ENCODE peak calls at places on chromosomes 7 and 10, in nine cellular contexts. One of them, this sample, is unnamed.
A peak's percentile ranks its signal among the peaks of the same experiment; 100 is the strongest.

GRCh38 chr7:132518102-132518838 is 58.0 kb downstream of the PLXNA4 start:
- DNase-seq in AG09309: no peak
- DNase-seq in IMR-90: no peak
- DNase-seq in CD8-positive, alpha-beta T cell: no peak
- DNase-seq in SK-N-SH: peak; percentile 52
- DNase-seq in transverse colon: no peak
- DNase-seq in fibroblast of the aortic adventitia: peak; percentile 8
- DNase-seq in fibroblast of mammary gland: peak; percentile 25
- DNase-seq in BJ: no peak
- DNase-seq in this sample: peak; percentile 22

GRCh38 chr7:143417734-143418378 is 9.2 kb upstream of the EPHA1 start:
- DNase-seq in AG09309: no peak
- DNase-seq in IMR-90: peak; percentile 26
- DNase-seq in CD8-positive, alpha-beta T cell: no peak
- DNase-seq in SK-N-SH: no peak
- DNase-seq in transverse colon: no peak
- DNase-seq in fibroblast of the aortic adventitia: no peak
- DNase-seq in fibroblast of mammary gland: peak; percentile 56
- DNase-seq in BJ: no peak
- DNase-seq in this sample: peak; percentile 77

GRCh38 chr10:47309403-47310089 is 9.5 kb downstream of the GDF10 start:
- DNase-seq in AG09309: no peak
- DNase-seq in IMR-90: no peak
- DNase-seq in CD8-positive, alpha-beta T cell: no peak
- DNase-seq in SK-N-SH: peak; percentile 58
- DNase-seq in transverse colon: no peak
- DNase-seq in fibroblast of the aortic adventitia: no peak
- DNase-seq in fibroblast of mammary gland: no peak
- DNase-seq in BJ: no peak
- DNase-seq in this sample: no peak

GRCh38 chr7:98922392-98923107 is 44.2 kb downstream of the TRRAP start:
- DNase-seq in AG09309: no peak
- DNase-seq in IMR-90: peak; percentile 76
- DNase-seq in CD8-positive, alpha-beta T cell: no peak
- DNase-seq in SK-N-SH: no peak
- DNase-seq in transverse colon: no peak
- DNase-seq in fibroblast of the aortic adventitia: peak; percentile 80
- DNase-seq in fibroblast of mammary gland: peak; percentile 78
- DNase-seq in BJ: no peak
- DNase-seq in this sample: peak; percentile 81

GRCh38 chr7:7131273-7131672 is 51.1 kb upstream of the C1GALT1 start:
- DNase-seq in AG09309: no peak
- DNase-seq in IMR-90: no peak
- DNase-seq in CD8-positive, alpha-beta T cell: no peak
- DNase-seq in SK-N-SH: no peak
- DNase-seq in transverse colon: no peak
- DNase-seq in fibroblast of the aortic adventitia: no peak
- DNase-seq in fibroblast of mammary gland: no peak
- DNase-seq in BJ: no peak
- DNase-seq in this sample: no peak

GRCh38 chr10:102550636-102551210 is 47.0 kb downstream of the SUFU start:
- DNase-seq in AG09309: no peak
- DNase-seq in IMR-90: no peak
- DNase-seq in CD8-positive, alpha-beta T cell: no peak
- DNase-seq in SK-N-SH: no peak
- DNase-seq in transverse colon: no peak
- DNase-seq in fibroblast of the aortic adventitia: no peak
- DNase-seq in fibroblast of mammary gland: no peak
- DNase-seq in BJ: no peak
- DNase-seq in this sample: no peak

GRCh38 chr10:48811917-48812316 is 127.2 kb downstream of the WDFY4 start:
- DNase-seq in AG09309: no peak
- DNase-seq in IMR-90: no peak
- DNase-seq in CD8-positive, alpha-beta T cell: no peak
- DNase-seq in SK-N-SH: no peak
- DNase-seq in transverse colon: no peak
- DNase-seq in fibroblast of the aortic adventitia: no peak
- DNase-seq in fibroblast of mammary gland: no peak
- DNase-seq in BJ: no peak
- DNase-seq in this sample: no peak

GRCh38 chr7:43112941-43113621 is 634 bp downstream of the HECW1 start:
- DNase-seq in AG09309: no peak
- DNase-seq in IMR-90: peak; percentile 49
- DNase-seq in CD8-positive, alpha-beta T cell: no peak
- DNase-seq in SK-N-SH: peak; percentile 74
- DNase-seq in transverse colon: no peak
- DNase-seq in fibroblast of the aortic adventitia: peak; percentile 34
- DNase-seq in fibroblast of mammary gland: peak; percentile 40
- DNase-seq in BJ: no peak
- DNase-seq in this sample: peak; percentile 84

GRCh38 chr10:89515031-89515841 is 20.2 kb downstream of the SLC16A12 start:
- DNase-seq in AG09309: peak; percentile 96
- DNase-seq in IMR-90: peak; percentile 100
- DNase-seq in CD8-positive, alpha-beta T cell: no peak
- DNase-seq in SK-N-SH: no peak
- DNase-seq in transverse colon: no peak
- DNase-seq in fibroblast of the aortic adventitia: peak; percentile 95
- DNase-seq in fibroblast of mammary gland: peak; percentile 100
- DNase-seq in BJ: peak; percentile 97
- DNase-seq in this sample: peak; percentile 99

DNA sequence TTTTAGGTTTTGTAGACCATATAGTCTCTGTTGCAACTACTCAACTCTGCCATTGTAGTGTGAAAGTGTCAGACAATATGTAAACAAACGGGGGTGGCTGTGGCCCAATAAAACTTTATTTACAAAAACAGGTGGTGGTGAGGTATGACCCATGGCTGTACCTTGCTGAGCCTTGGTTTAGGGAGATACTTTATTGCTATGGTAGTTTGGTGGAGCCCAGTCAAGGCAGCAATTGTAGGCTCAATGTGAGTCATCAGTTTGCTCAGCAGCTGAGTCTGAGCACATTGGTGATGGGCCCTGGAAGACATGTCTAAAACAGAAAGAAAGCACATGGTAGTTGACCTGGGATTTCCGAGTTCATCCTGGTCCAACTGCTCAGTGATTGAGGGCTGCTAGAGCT is 242.5 kb downstream of the REEP3 start:
- DNase-seq in AG09309: no peak
- DNase-seq in IMR-90: peak; percentile 15
- DNase-seq in CD8-positive, alpha-beta T cell: no peak
- DNase-seq in SK-N-SH: no peak
- DNase-seq in transverse colon: no peak
- DNase-seq in fibroblast of the aortic adventitia: no peak
- DNase-seq in fibroblast of mammary gland: peak; percentile 53
- DNase-seq in BJ: no peak
- DNase-seq in this sample: peak; percentile 62
- H3K4me3 ChIP-seq in AG09309: no peak overlapping the region
- H3K4me3 ChIP-seq in IMR-90: no peak overlapping the region
- H3K4me3 ChIP-seq in CD8-positive, alpha-beta T cell: no peak overlapping the region
- H3K4me3 ChIP-seq in SK-N-SH: no peak overlapping the region
- H3K4me3 ChIP-seq in transverse colon: no peak overlapping the region
- H3K4me3 ChIP-seq in fibroblast of the aortic adventitia: no peak overlapping the region
- H3K4me3 ChIP-seq in fibroblast of mammary gland: no peak overlapping the region
- H3K4me3 ChIP-seq in BJ: no peak overlapping the region
- H3K4me3 ChIP-seq in this sample: no peak overlapping the region

GRCh38 chr7:138979988-138980574 is 1.1 kb downstream of the KIAA1549 start:
- DNase-seq in AG09309: no peak
- DNase-seq in IMR-90: no peak
- DNase-seq in CD8-positive, alpha-beta T cell: no peak
- DNase-seq in SK-N-SH: peak; percentile 54
- DNase-seq in transverse colon: no peak
- DNase-seq in fibroblast of the aortic adventitia: peak; percentile 26
- DNase-seq in fibroblast of mammary gland: no peak
- DNase-seq in BJ: no peak
- DNase-seq in this sample: no peak

GRCh38 chr7:138980575-138981285 is 459 bp downstream of the KIAA1549 start:
- DNase-seq in AG09309: no peak
- DNase-seq in IMR-90: no peak
- DNase-seq in CD8-positive, alpha-beta T cell: no peak
- DNase-seq in SK-N-SH: peak; percentile 51
- DNase-seq in transverse colon: no peak
- DNase-seq in fibroblast of the aortic adventitia: peak; percentile 10
- DNase-seq in fibroblast of mammary gland: no peak
- DNase-seq in BJ: no peak
- DNase-seq in this sample: no peak

GRCh38 chr7:138982204-138982623 is 1.0 kb upstream of the KIAA1549 start:
- DNase-seq in AG09309: no peak
- DNase-seq in IMR-90: no peak
- DNase-seq in CD8-positive, alpha-beta T cell: no peak
- DNase-seq in SK-N-SH: no peak
- DNase-seq in transverse colon: no peak
- DNase-seq in fibroblast of the aortic adventitia: peak; percentile 16
- DNase-seq in fibroblast of mammary gland: no peak
- DNase-seq in BJ: no peak
- DNase-seq in this sample: no peak

GRCh38 chr7:138979226-138979979 is 1.8 kb downstream of the KIAA1549 start:
- DNase-seq in AG09309: no peak
- DNase-seq in IMR-90: peak; percentile 24
- DNase-seq in CD8-positive, alpha-beta T cell: no peak
- DNase-seq in SK-N-SH: peak; percentile 47
- DNase-seq in transverse colon: no peak
- DNase-seq in fibroblast of the aortic adventitia: peak; percentile 17
- DNase-seq in fibroblast of mammary gland: no peak
- DNase-seq in BJ: no peak
- DNase-seq in this sample: no peak

GRCh38 chr7:138981332-138982203 is at the start of gene KIAA1549:
- DNase-seq in AG09309: no peak
- DNase-seq in IMR-90: peak; percentile 64
- DNase-seq in CD8-positive, alpha-beta T cell: peak; percentile 24
- DNase-seq in SK-N-SH: peak; percentile 98
- DNase-seq in transverse colon: peak; percentile 71
- DNase-seq in fibroblast of the aortic adventitia: peak; percentile 48
- DNase-seq in fibroblast of mammary gland: peak; percentile 39
- DNase-seq in BJ: no peak
- DNase-seq in this sample: peak; percentile 90
- TF ChIP-seq CTCF in AG09309: no peak
- TF ChIP-seq CTCF in IMR-90: peak; percentile 58
- TF ChIP-seq CTCF in CD8-positive, alpha-beta T cell: no peak
- TF ChIP-seq CTCF in SK-N-SH: no peak
- TF ChIP-seq CTCF in transverse colon: no peak
- TF ChIP-seq CTCF in fibroblast of the aortic adventitia: no peak
- TF ChIP-seq CTCF in fibroblast of mammary gland: no peak
- TF ChIP-seq CTCF in BJ: no peak
- TF ChIP-seq CTCF in this sample: no peak

DNA sequence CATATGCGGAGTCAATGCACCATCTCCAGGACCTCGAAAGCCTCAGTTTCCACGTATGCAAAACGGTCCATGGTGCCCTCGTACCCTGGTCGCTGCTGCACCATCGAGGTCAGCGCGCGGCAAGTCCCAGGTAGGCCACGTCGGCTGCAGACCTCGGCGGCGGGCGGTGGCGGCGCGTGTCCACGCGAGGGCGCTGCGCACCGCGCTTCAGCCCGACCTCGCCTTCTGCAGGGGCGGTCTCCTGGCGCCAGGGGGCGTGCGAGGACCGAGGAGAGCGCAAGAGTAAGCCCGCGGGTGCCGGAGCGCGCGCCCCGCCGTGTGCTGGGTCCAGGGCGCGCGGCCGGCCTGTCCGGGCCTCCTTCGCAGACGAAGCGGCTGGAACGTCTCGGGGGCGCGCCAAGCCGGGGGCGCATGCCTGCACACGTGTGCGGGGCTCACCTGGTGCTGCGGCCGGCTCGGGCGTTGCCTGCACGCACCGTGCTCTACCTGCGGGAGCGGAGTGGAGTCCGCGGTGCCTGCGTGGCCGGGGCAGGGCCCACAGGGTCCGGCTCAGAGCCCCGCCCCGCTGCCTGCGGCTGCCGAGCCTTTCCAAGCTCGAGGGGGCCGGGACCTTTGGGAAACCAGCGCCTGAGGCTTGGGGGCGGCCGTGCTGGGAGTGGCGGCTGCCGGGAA is 54.0 kb downstream of the GLRX3 start:
- DNase-seq in AG09309: peak; percentile 24
- DNase-seq in IMR-90: peak; percentile 75
- DNase-seq in CD8-positive, alpha-beta T cell: peak; percentile 86
- DNase-seq in SK-N-SH: peak; percentile 98
- DNase-seq in transverse colon: peak; percentile 91
- DNase-seq in fibroblast of the aortic adventitia: peak; percentile 78
- DNase-seq in fibroblast of mammary gland: peak; percentile 80
- DNase-seq in BJ: peak; percentile 32
- DNase-seq in this sample: peak; percentile 93
- H3K4me3 ChIP-seq in AG09309: peak overlapping the region; percentile 41
- H3K4me3 ChIP-seq in IMR-90: peak overlapping the region; percentile 61
- H3K4me3 ChIP-seq in CD8-positive, alpha-beta T cell: peak overlapping the region; percentile 54
- H3K4me3 ChIP-seq in SK-N-SH: peak overlapping the region; percentile 52
- H3K4me3 ChIP-seq in transverse colon: peak overlapping the region; percentile 67
- H3K4me3 ChIP-seq in fibroblast of the aortic adventitia: peak overlapping the region; percentile 73
- H3K4me3 ChIP-seq in fibroblast of mammary gland: peak overlapping the region; percentile 41
- H3K4me3 ChIP-seq in BJ: peak overlapping the region; percentile 47
- H3K4me3 ChIP-seq in this sample: peak overlapping the region; percentile 54

GRCh38 chr10:125631806-125632205 is 51.2 kb downstream of the TEX36 start:
- DNase-seq in AG09309: no peak
- DNase-seq in IMR-90: no peak
- DNase-seq in CD8-positive, alpha-beta T cell: no peak
- DNase-seq in SK-N-SH: no peak
- DNase-seq in transverse colon: no peak
- DNase-seq in fibroblast of the aortic adventitia: no peak
- DNase-seq in fibroblast of mammary gland: no peak
- DNase-seq in BJ: no peak
- DNase-seq in this sample: no peak

GRCh38 chr10:125626671-125627070 is 56.3 kb downstream of the TEX36 start:
- DNase-seq in AG09309: no peak
- DNase-seq in IMR-90: no peak
- DNase-seq in CD8-positive, alpha-beta T cell: no peak
- DNase-seq in SK-N-SH: no peak
- DNase-seq in transverse colon: no peak
- DNase-seq in fibroblast of the aortic adventitia: no peak
- DNase-seq in fibroblast of mammary gland: no peak
- DNase-seq in BJ: no peak
- DNase-seq in this sample: no peak

GRCh38 chr10:125628251-125629049 is 54.5 kb downstream of the TEX36 start:
- DNase-seq in AG09309: no peak
- DNase-seq in IMR-90: no peak
- DNase-seq in CD8-positive, alpha-beta T cell: no peak
- DNase-seq in SK-N-SH: no peak
- DNase-seq in transverse colon: no peak
- DNase-seq in fibroblast of the aortic adventitia: no peak
- DNase-seq in fibroblast of mammary gland: no peak
- DNase-seq in BJ: no peak
- DNase-seq in this sample: no peak

GRCh38 chr10:125627646-125628045 is 55.3 kb downstream of the TEX36 start:
- DNase-seq in AG09309: no peak
- DNase-seq in IMR-90: no peak
- DNase-seq in CD8-positive, alpha-beta T cell: no peak
- DNase-seq in SK-N-SH: peak; percentile 17
- DNase-seq in transverse colon: no peak
- DNase-seq in fibroblast of the aortic adventitia: no peak
- DNase-seq in fibroblast of mammary gland: no peak
- DNase-seq in BJ: no peak
- DNase-seq in this sample: no peak

DNA sequence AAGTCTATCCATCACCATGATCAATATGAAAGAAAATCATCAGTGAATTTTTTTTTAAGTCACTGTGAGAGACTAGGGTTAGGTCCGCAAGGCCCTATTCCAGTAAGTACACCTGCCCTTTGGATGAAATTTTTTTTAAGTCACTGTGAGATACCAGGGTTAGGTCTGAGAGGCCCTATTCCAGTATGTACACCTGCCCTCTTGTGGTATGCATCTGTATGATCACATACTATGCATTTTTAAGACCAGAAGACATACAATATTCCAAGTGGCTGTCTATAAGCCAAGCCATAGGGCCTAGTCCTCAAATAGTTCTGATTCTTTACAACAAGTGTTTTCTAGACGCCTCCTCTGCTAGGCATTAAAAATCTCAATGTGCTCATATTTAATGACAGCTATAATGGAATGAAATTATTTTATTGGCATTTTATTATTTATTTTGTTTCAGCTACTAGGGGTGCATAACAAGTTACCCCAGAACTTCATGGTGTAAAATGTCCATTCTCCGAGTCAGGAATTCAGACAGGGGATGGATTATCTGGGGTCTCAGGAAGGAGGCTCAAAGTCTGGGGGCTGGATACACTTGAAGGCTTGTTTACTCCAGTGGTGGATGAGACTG is 53.1 kb downstream of the TEX36 start:
- DNase-seq in AG09309: no peak
- DNase-seq in IMR-90: peak; percentile 53
- DNase-seq in CD8-positive, alpha-beta T cell: no peak
- DNase-seq in SK-N-SH: peak; percentile 66
- DNase-seq in transverse colon: no peak
- DNase-seq in fibroblast of the aortic adventitia: peak; percentile 49
- DNase-seq in fibroblast of mammary gland: peak; percentile 42
- DNase-seq in BJ: no peak
- DNase-seq in this sample: peak; percentile 12
- TF ChIP-seq CTCF in AG09309: peak; percentile 36
- TF ChIP-seq CTCF in IMR-90: peak; percentile 41
- TF ChIP-seq CTCF in CD8-positive, alpha-beta T cell: no peak
- TF ChIP-seq CTCF in SK-N-SH: peak; percentile 37
- TF ChIP-seq CTCF in transverse colon: peak; percentile 58
- TF ChIP-seq CTCF in fibroblast of the aortic adventitia: peak; percentile 46
- TF ChIP-seq CTCF in fibroblast of mammary gland: peak; percentile 40
- TF ChIP-seq CTCF in BJ: peak; percentile 31
- TF ChIP-seq CTCF in this sample: peak; percentile 22